ENCODE peak calls at places on chromosome 20, in ten cellular contexts. One of them, this sample, is unnamed.

GRCh38 chr20:54499111-54499510 is 23.7 kb downstream of the DOK5 start:
- DNase-seq in psoas muscle: no peak
- DNase-seq in heart left ventricle: no peak
- DNase-seq in esophagus muscularis mucosa: no peak
- DNase-seq in body of pancreas: no peak
- DNase-seq in prostate gland: no peak
- DNase-seq in CD4-positive, alpha-beta T cell: no peak
- DNase-seq in transverse colon: no peak
- DNase-seq in lower lobe of right lung: no peak
- DNase-seq in AG04450: no peak
- DNase-seq in this sample: no peak

GRCh38 chr20:63056236-63057132 is 49.7 kb upstream of the BHLHE23 start:
- DNase-seq in AG04450: no peak
- DNase-seq in CD4-positive, alpha-beta T cell: peak
- DNase-seq in esophagus muscularis mucosa: no peak
- DNase-seq in heart left ventricle: peak
- DNase-seq in body of pancreas: peak
- DNase-seq in prostate gland: no peak
- DNase-seq in psoas muscle: peak
- DNase-seq in transverse colon: peak
- DNase-seq in lower lobe of right lung: peak
- DNase-seq in this sample: peak

GRCh38 chr20:23658336-23658735 is 20.6 kb upstream of the CST3 start:
- DNase-seq in body of pancreas: no peak
- DNase-seq in psoas muscle: no peak
- DNase-seq in lower lobe of right lung: no peak
- DNase-seq in transverse colon: no peak
- DNase-seq in esophagus muscularis mucosa: peak
- DNase-seq in CD4-positive, alpha-beta T cell: no peak
- DNase-seq in heart left ventricle: no peak
- DNase-seq in AG04450: no peak
- DNase-seq in prostate gland: no peak
- DNase-seq in this sample: no peak

GRCh38 chr20:35181731-35182130 is 9.9 kb downstream of the PROCR start:
- DNase-seq in CD4-positive, alpha-beta T cell: no peak
- DNase-seq in transverse colon: no peak
- DNase-seq in heart left ventricle: no peak
- DNase-seq in AG04450: no peak
- DNase-seq in lower lobe of right lung: no peak
- DNase-seq in esophagus muscularis mucosa: no peak
- DNase-seq in prostate gland: no peak
- DNase-seq in psoas muscle: no peak
- DNase-seq in body of pancreas: no peak
- DNase-seq in this sample: no peak

GRCh38 chr20:61812121-61812520 is 253.6 kb downstream of the TAF4 start:
- DNase-seq in AG04450: no peak
- DNase-seq in esophagus muscularis mucosa: no peak
- DNase-seq in prostate gland: no peak
- DNase-seq in body of pancreas: no peak
- DNase-seq in CD4-positive, alpha-beta T cell: no peak
- DNase-seq in psoas muscle: no peak
- DNase-seq in lower lobe of right lung: peak
- DNase-seq in transverse colon: no peak
- DNase-seq in heart left ventricle: no peak
- DNase-seq in this sample: no peak

GRCh38 chr20:51577432-51578144 is 35.1 kb upstream of the NFATC2 start:
- DNase-seq in lower lobe of right lung: no peak
- DNase-seq in AG04450: no peak
- DNase-seq in heart left ventricle: no peak
- DNase-seq in CD4-positive, alpha-beta T cell: no peak
- DNase-seq in esophagus muscularis mucosa: no peak
- DNase-seq in body of pancreas: no peak
- DNase-seq in transverse colon: no peak
- DNase-seq in psoas muscle: no peak
- DNase-seq in prostate gland: no peak
- DNase-seq in this sample: no peak

GRCh38 chr20:32767418-32768198 is 5.4 kb downstream of the DNMT3B start:
- DNase-seq in lower lobe of right lung: no peak
- DNase-seq in esophagus muscularis mucosa: no peak
- DNase-seq in AG04450: no peak
- DNase-seq in heart left ventricle: no peak
- DNase-seq in body of pancreas: no peak
- DNase-seq in prostate gland: no peak
- DNase-seq in transverse colon: no peak
- DNase-seq in CD4-positive, alpha-beta T cell: no peak
- DNase-seq in psoas muscle: no peak
- DNase-seq in this sample: no peak

GRCh38 chr20:50341880-50342637 is 151.4 kb downstream of the CEBPB start:
- DNase-seq in lower lobe of right lung: no peak
- DNase-seq in body of pancreas: no peak
- DNase-seq in heart left ventricle: no peak
- DNase-seq in AG04450: no peak
- DNase-seq in transverse colon: no peak
- DNase-seq in prostate gland: no peak
- DNase-seq in CD4-positive, alpha-beta T cell: no peak
- DNase-seq in psoas muscle: no peak
- DNase-seq in esophagus muscularis mucosa: no peak
- DNase-seq in this sample: no peak

GRCh38 chr20:32473231-32474008 is 111.7 kb downstream of the NOL4L start:
- DNase-seq in AG04450: no peak
- DNase-seq in transverse colon: peak
- DNase-seq in prostate gland: no peak
- DNase-seq in CD4-positive, alpha-beta T cell: no peak
- DNase-seq in esophagus muscularis mucosa: no peak
- DNase-seq in psoas muscle: no peak
- DNase-seq in lower lobe of right lung: no peak
- DNase-seq in body of pancreas: peak
- DNase-seq in heart left ventricle: peak
- DNase-seq in this sample: no peak

DNA sequence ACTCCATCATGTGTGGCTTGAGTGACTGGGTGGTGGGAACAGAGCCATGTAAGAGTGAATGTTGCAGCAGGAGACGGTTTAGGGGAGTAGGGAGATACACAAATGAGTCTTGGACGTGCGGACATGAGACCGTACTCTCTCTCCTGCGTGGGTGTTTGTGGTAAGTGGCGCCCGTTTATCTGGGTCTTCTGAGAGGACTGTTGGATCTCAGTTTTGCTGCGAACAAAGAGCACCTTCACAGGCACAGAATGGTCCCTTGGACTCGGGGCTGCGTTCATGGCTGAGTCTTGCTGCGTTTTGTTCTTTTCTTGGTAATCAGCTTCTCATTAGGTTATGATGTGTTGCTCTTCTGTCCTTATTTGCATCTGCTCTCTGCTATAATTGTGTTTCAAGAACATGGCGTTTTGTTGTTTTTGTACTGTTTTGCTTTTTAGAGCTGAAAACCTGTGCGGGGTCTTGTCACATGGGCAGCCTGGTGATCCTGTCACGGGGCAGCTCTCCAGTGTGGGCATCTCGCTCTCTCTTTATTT is 28.5 kb downstream of the STK35 start:
- DNase-seq in body of pancreas: no peak
- DNase-seq in prostate gland: no peak
- DNase-seq in esophagus muscularis mucosa: no peak
- DNase-seq in transverse colon: no peak
- DNase-seq in lower lobe of right lung: no peak
- DNase-seq in psoas muscle: no peak
- DNase-seq in heart left ventricle: no peak
- DNase-seq in AG04450: no peak
- DNase-seq in CD4-positive, alpha-beta T cell: no peak
- DNase-seq in this sample: no peak
- H3K27ac ChIP-seq in body of pancreas: no peak
- H3K27ac ChIP-seq in prostate gland: no peak
- H3K27ac ChIP-seq in esophagus muscularis mucosa: peak
- H3K27ac ChIP-seq in transverse colon: no peak
- H3K27ac ChIP-seq in lower lobe of right lung: no peak
- H3K27ac ChIP-seq in psoas muscle: peak
- H3K27ac ChIP-seq in heart left ventricle: no peak
- H3K27ac ChIP-seq in AG04450: no peak
- H3K27ac ChIP-seq in CD4-positive, alpha-beta T cell: no peak
- H3K27ac ChIP-seq in this sample: no peak

DNA sequence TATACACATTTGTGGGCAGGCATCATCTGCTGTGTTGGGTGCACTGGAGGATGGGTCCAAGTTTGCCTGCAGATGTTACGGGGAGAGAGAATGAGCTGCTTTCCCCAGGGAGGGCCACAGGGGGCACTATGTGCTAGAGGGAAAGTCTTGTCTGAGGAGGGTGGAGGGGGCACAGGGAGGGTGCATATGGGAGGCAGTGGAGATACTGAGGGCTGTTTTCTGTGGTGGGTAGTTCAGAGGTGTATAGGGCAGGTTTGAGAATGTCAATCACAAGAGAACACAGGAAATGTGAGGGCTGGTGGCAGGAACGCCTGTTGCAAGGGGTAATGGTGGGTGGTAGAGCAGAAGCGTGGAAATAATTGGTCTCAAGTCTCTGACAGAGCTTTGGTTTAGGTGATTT is 7.7 kb upstream of the PTPRA start:
- DNase-seq in AG04450: no peak
- DNase-seq in heart left ventricle: no peak
- DNase-seq in CD4-positive, alpha-beta T cell: no peak
- DNase-seq in transverse colon: no peak
- DNase-seq in body of pancreas: no peak
- DNase-seq in esophagus muscularis mucosa: no peak
- DNase-seq in lower lobe of right lung: no peak
- DNase-seq in psoas muscle: no peak
- DNase-seq in prostate gland: no peak
- DNase-seq in this sample: no peak
- TF ChIP-seq CTCF in AG04450: no peak
- TF ChIP-seq CTCF in heart left ventricle: no peak
- TF ChIP-seq CTCF in CD4-positive, alpha-beta T cell: no peak
- TF ChIP-seq CTCF in transverse colon: no peak
- TF ChIP-seq CTCF in body of pancreas: no peak
- TF ChIP-seq CTCF in esophagus muscularis mucosa: no peak
- TF ChIP-seq CTCF in lower lobe of right lung: no peak
- TF ChIP-seq CTCF in psoas muscle: no peak
- TF ChIP-seq CTCF in prostate gland: no peak
- TF ChIP-seq CTCF in this sample: no peak

DNA sequence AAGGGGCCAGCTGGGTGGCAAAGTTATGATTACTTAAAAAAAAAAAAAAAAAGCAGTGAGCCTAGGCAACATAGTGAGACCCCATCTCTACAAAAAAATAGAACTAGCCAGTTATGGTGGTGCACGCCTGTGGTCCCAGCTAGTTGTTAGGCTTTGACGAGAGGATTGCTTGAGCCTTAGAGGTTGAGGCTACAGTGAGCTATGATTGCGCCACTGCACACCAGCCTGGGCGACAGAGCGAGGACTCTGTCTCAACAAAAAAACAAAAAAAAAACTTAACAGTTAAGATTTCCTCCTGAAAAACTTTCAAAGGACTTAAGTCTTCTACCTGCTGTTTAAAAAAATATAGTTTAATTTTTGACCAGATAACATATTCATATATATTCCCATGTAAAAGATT is 2.4 kb downstream of the GTSF1L start:
- DNase-seq in transverse colon: no peak
- DNase-seq in AG04450: no peak
- DNase-seq in body of pancreas: no peak
- DNase-seq in lower lobe of right lung: no peak
- DNase-seq in CD4-positive, alpha-beta T cell: no peak
- DNase-seq in esophagus muscularis mucosa: no peak
- DNase-seq in prostate gland: no peak
- DNase-seq in heart left ventricle: no peak
- DNase-seq in psoas muscle: no peak
- DNase-seq in this sample: no peak
- H3K27ac ChIP-seq in transverse colon: no peak
- H3K27ac ChIP-seq in AG04450: no peak
- H3K27ac ChIP-seq in body of pancreas: no peak
- H3K27ac ChIP-seq in lower lobe of right lung: no peak
- H3K27ac ChIP-seq in CD4-positive, alpha-beta T cell: no peak
- H3K27ac ChIP-seq in esophagus muscularis mucosa: no peak
- H3K27ac ChIP-seq in prostate gland: no peak
- H3K27ac ChIP-seq in heart left ventricle: no peak
- H3K27ac ChIP-seq in psoas muscle: no peak
- H3K27ac ChIP-seq in this sample: no peak

GRCh38 chr20:44054118-44054517 is 132.9 kb downstream of the JPH2 start:
- DNase-seq in CD4-positive, alpha-beta T cell: no peak
- DNase-seq in lower lobe of right lung: no peak
- DNase-seq in esophagus muscularis mucosa: no peak
- DNase-seq in heart left ventricle: no peak
- DNase-seq in psoas muscle: no peak
- DNase-seq in transverse colon: no peak
- DNase-seq in AG04450: no peak
- DNase-seq in body of pancreas: no peak
- DNase-seq in prostate gland: no peak
- DNase-seq in this sample: no peak

GRCh38 chr20:44054849-44055248 is 132.1 kb downstream of the JPH2 start:
- DNase-seq in transverse colon: no peak
- DNase-seq in body of pancreas: no peak
- DNase-seq in CD4-positive, alpha-beta T cell: no peak
- DNase-seq in heart left ventricle: no peak
- DNase-seq in AG04450: no peak
- DNase-seq in lower lobe of right lung: no peak
- DNase-seq in prostate gland: no peak
- DNase-seq in psoas muscle: no peak
- DNase-seq in esophagus muscularis mucosa: no peak
- DNase-seq in this sample: no peak

GRCh38 chr20:44053046-44053445 is 133.9 kb downstream of the JPH2 start:
- DNase-seq in CD4-positive, alpha-beta T cell: no peak
- DNase-seq in esophagus muscularis mucosa: no peak
- DNase-seq in AG04450: no peak
- DNase-seq in heart left ventricle: no peak
- DNase-seq in body of pancreas: no peak
- DNase-seq in lower lobe of right lung: no peak
- DNase-seq in psoas muscle: no peak
- DNase-seq in transverse colon: no peak
- DNase-seq in prostate gland: no peak
- DNase-seq in this sample: no peak

GRCh38 chr20:44057698-44058675 is 129.0 kb downstream of the JPH2 start:
- DNase-seq in transverse colon: no peak
- DNase-seq in psoas muscle: no peak
- DNase-seq in CD4-positive, alpha-beta T cell: no peak
- DNase-seq in esophagus muscularis mucosa: no peak
- DNase-seq in body of pancreas: no peak
- DNase-seq in prostate gland: no peak
- DNase-seq in lower lobe of right lung: no peak
- DNase-seq in heart left ventricle: no peak
- DNase-seq in AG04450: no peak
- DNase-seq in this sample: no peak

DNA sequence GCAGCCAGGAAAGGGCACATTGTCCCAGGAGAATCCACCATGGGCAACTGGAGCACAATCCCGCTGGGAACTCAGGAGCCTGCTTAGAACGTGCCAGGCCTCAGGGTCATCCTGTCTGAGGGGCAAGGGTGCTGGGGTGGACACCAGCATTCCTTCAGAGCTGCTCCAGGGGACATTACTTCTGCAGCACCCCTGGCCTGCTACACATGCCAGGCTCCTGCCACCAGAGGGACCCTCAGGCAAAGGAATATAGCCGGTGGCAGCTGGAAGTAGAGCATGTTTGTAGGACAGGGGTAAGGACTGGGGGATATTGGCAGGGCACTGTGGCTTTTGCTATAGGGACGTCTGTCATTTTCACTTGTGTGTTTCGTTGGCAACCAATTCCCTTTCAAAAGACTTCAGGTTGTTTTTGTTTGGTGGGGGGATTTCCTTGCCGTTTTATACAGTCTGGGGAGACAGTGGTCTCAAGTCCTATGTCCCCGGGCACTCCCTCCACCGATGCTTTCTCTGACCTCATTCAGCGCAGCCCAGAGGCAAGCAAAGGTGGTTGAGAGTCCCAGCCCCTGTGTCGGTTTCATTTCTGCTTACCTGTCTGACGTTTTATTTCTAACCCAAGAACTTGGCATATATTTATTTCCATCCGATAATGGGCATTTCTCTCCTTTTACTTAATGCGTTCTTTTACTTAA is 130.8 kb downstream of the JPH2 start:
- DNase-seq in CD4-positive, alpha-beta T cell: peak
- DNase-seq in lower lobe of right lung: no peak
- DNase-seq in prostate gland: no peak
- DNase-seq in psoas muscle: no peak
- DNase-seq in AG04450: no peak
- DNase-seq in heart left ventricle: no peak
- DNase-seq in transverse colon: peak
- DNase-seq in body of pancreas: no peak
- DNase-seq in esophagus muscularis mucosa: peak
- DNase-seq in this sample: no peak
- TF ChIP-seq CTCF in CD4-positive, alpha-beta T cell: peak
- TF ChIP-seq CTCF in lower lobe of right lung: peak
- TF ChIP-seq CTCF in prostate gland: no peak
- TF ChIP-seq CTCF in psoas muscle: peak
- TF ChIP-seq CTCF in AG04450: peak
- TF ChIP-seq CTCF in heart left ventricle: peak
- TF ChIP-seq CTCF in transverse colon: no peak
- TF ChIP-seq CTCF in body of pancreas: no peak
- TF ChIP-seq CTCF in esophagus muscularis mucosa: peak
- TF ChIP-seq CTCF in this sample: no peak

This sample was measured in coronary artery.